ENCODE peak calls at places on chromosomes 1 and 21, in ten cellular contexts. T is fibroblast of pulmonary artery; S is HAP-1; U is SJSA1; P is NCI-H1417 treated with DMSO at 0.1 percent for 48 hours; H is cerebellar cortex; R is psoas muscle; E is astrocyte of the cerebellum; Q is T-helper 9 cell; Z is activated CD8-positive, alpha-beta memory T cell treated with anti-CD3 and anti-CD28 coated beads for 1 hour. L is an unnamed sample.

GRCh38 chr21:41612674-41613250 is 104.8 kb upstream of the TMPRSS2 start:
- DNase-seq in R (peak), T (peak), P (no peak), E (peak), S (peak), H (peak), Q (no peak), U (peak), Z (no peak), L (peak)

GRCh38 chr1:88727205-88727604 is 43.1 kb downstream of the PKN2 start:
- DNase-seq in R (no peak), S (no peak), P (no peak), Z (no peak), U (no peak), T (no peak), H (no peak), E (no peak), Q (no peak), L (no peak)

GRCh38 chr1:91929246-91929645 is 20.0 kb upstream of the BRDT start:
- DNase-seq in U (no peak), T (peak), H (peak), E (no peak), Z (no peak), R (no peak), S (peak), Q (no peak), P (no peak), L (no peak)

GRCh38 chr1:43227138-43227836 is 42.5 kb upstream of the TMEM125 start:
- DNase-seq in U (peak), H (peak), T (peak), Q (peak), E (peak), S (peak), Z (peak), R (peak), P (peak), L (peak)

GRCh38 chr1:30782361-30783243 is 25.0 kb upstream of the LAPTM5 start:
- DNase-seq in E (no peak), H (peak), Z (peak), Q (peak), T (peak), U (peak), R (peak), S (peak), P (no peak), L (peak)

GRCh38 chr1:234212764-234213406 is 160.4 kb upstream of the COA6 start:
- DNase-seq in T (peak), P (no peak), Q (no peak), Z (no peak), R (no peak), U (no peak), S (peak), E (peak), H (peak), L (no peak)

GRCh38 chr21:42568377-42568776 is 54.7 kb downstream of the SLC37A1 start:
- DNase-seq in E (no peak), U (no peak), R (no peak), T (no peak), H (no peak), Q (no peak), P (no peak), S (no peak), Z (no peak), L (no peak)

GRCh38 chr1:154910851-154911250 is 25.7 kb downstream of the PMVK start:
- DNase-seq in H (no peak), Z (no peak), U (no peak), E (no peak), P (no peak), R (no peak), Q (no peak), T (no peak), S (no peak), L (no peak)

L was measured in T1000.